ENCODE peak calls at places on chromosomes 2 and 18, in six cellular contexts. F is NK-92 treated with Interleukin-12 subunit alpha and Interleukin-12 subunit beta, amount 100 ng/mL, for 24 hours; X is NCI-H187 treated with DMSO at 0.1 percent for 48 hours; D is AG04450; U is GM10248; N is PC-3. L is an unnamed sample.

GRCh38 chr2:50546790-50547189 is 485.1 kb downstream of the NRXN1 start:
- DNase-seq in U (no peak), X (peak), F (no peak), D (no peak), N (no peak), L (no peak)

GRCh38 chr2:232528746-232529445 is 2.9 kb downstream of the CHRND start:
- DNase-seq in N (no peak), F (no peak), U (no peak), D (no peak), X (no peak), L (no peak)

GRCh38 chr18:69865656-69866241 is 81.9 kb downstream of the CD226 start:
- DNase-seq in U (no peak), X (no peak), F (no peak), N (no peak), D (no peak), L (no peak)

GRCh38 chr2:168589236-168589635 is 133.2 kb downstream of the CERS6 start:
- DNase-seq in X (no peak), N (no peak), U (no peak), D (no peak), F (no peak), L (no peak)

GRCh38 chr2:174908284-174908683 is 96.9 kb downstream of the CHN1 start:
- DNase-seq in X (no peak), D (no peak), N (no peak), U (no peak), F (no peak), L (no peak)

GRCh38 chr2:29841386-29842004 is 79.9 kb downstream of the ALK start:
- DNase-seq in X (peak), U (peak), N (peak), D (peak), F (no peak), L (no peak)

GRCh38 chr2:164706522-164706921 is 85.2 kb upstream of the GRB14 start:
- DNase-seq in F (no peak), U (no peak), D (no peak), X (no peak), N (peak), L (no peak)

GRCh38 chr18:49560277-49561126 is 1.4 kb upstream of the LIPG start:
- DNase-seq in X (no peak), D (no peak), N (no peak), F (no peak), U (no peak), L (no peak)

GRCh38 chr2:68125821-68126220 is 31.9 kb upstream of the PNO1 start:
- DNase-seq in D (no peak), X (no peak), U (no peak), F (no peak), N (no peak), L (no peak)

GRCh38 chr2:228875152-228875875 is 395.8 kb downstream of the PID1 start:
- DNase-seq in U (no peak), N (no peak), X (no peak), F (no peak), D (no peak), L (no peak)

GRCh38 chr2:241788572-241788971 is 11.9 kb downstream of the GAL3ST2 start:
- DNase-seq in F (peak), X (no peak), U (peak), N (no peak), D (no peak), L (no peak)

GRCh38 chr2:239157269-239157668 is 243.6 kb downstream of the HDAC4 start:
- DNase-seq in F (no peak), U (no peak), X (no peak), D (no peak), N (no peak), L (no peak)

GRCh38 chr2:172101008-172101706 is 1.5 kb downstream of the DLX2 start:
- DNase-seq in N (no peak), U (peak), X (no peak), F (no peak), D (no peak), L (no peak)

GRCh38 chr2:200814276-200814815 is 2.6 kb downstream of the BZW1 start:
- DNase-seq in U (no peak), D (no peak), F (peak), X (no peak), N (no peak), L (no peak)

GRCh38 chr2:64807417-64807816 is 153.7 kb upstream of the SERTAD2 start:
- DNase-seq in F (no peak), X (no peak), D (peak), N (peak), U (peak), L (no peak)

GRCh38 chr2:142140434-142140845 is 9.6 kb upstream of the LRP1B start:
- DNase-seq in D (no peak), F (no peak), N (peak), U (no peak), X (no peak), L (no peak)

GRCh38 chr2:155320236-155320635 is 621.7 kb downstream of the KCNJ3 start:
- DNase-seq in X (no peak), D (no peak), N (no peak), U (no peak), F (no peak), L (no peak)

GRCh38 chr2:197705912-197706838 is 1.0 kb downstream of the MARS2 start:
- DNase-seq in X (no peak), D (no peak), U (no peak), N (peak), F (no peak), L (no peak)

GRCh38 chr2:240596491-240596931 is 10.0 kb downstream of the CAPN10 start:
- DNase-seq in F (no peak), X (no peak), N (no peak), D (no peak), U (no peak), L (peak)

GRCh38 chr2:187055463-187055862 is 206.5 kb upstream of the ZSWIM2 start:
- DNase-seq in X (no peak), D (no peak), N (no peak), F (no peak), U (no peak), L (no peak)

GRCh38 chr18:46468431-46469180 is 188.4 kb downstream of the LOXHD1 start:
- DNase-seq in U (no peak), N (no peak), X (no peak), D (no peak), F (no peak), L (no peak)

GRCh38 chr2:163735692-163736432 is at the start of gene FIGN:
- DNase-seq in X (peak), D (peak), U (peak), N (peak), F (no peak), L (no peak)